ENCODE peak calls at places on chromosomes 11 and 22, in nine cellular contexts. G is A549, Q is IMR-90, V is PC-9, S is AG09309, E is heart right ventricle, J is cardiac fibroblast, W is A673, C is GM06990. A is an unnamed sample.

GRCh38 chr11:35868491-35868890 is 75.4 kb upstream of the LDLRAD3 start:
- DNase-seq in G (no peak), Q (no peak), V (no peak), S (no peak), E (no peak), J (no peak), W (no peak), C (no peak), A (no peak)

GRCh38 chr11:10323793-10324170 is 18.9 kb downstream of the ADM start:
- DNase-seq in G (no peak), Q (peak), V (no peak), S (no peak), E (no peak), J (peak), W (no peak), C (no peak), A (no peak)

GRCh38 chr11:34957606-34958005 is 41.2 kb downstream of the PDHX start:
- DNase-seq in G (no peak), Q (no peak), V (no peak), S (no peak), E (no peak), J (no peak), W (no peak), C (no peak), A (no peak)

GRCh38 chr11:83159901-83160865 is 3.3 kb downstream of the PCF11 start:
- DNase-seq in G (no peak), Q (peak), V (peak), S (no peak), E (no peak), J (peak), W (peak), C (no peak), A (peak)

GRCh38 chr22:35627267-35628041 is 10.3 kb upstream of the MB start:
- DNase-seq in G (peak), Q (peak), V (peak), S (peak), E (peak), J (peak), W (peak), C (peak), A (peak)

GRCh38 chr11:134761361-134761760 is 349.3 kb upstream of the B3GAT1 start:
- DNase-seq in G (no peak), Q (no peak), V (no peak), S (no peak), E (no peak), J (no peak), W (no peak), C (no peak), A (no peak)

GRCh38 chr11:67267188-67268035 is 1.1 kb downstream of the GRK2 start:
- DNase-seq in G (no peak), Q (no peak), V (peak), S (no peak), E (peak), J (no peak), W (no peak), C (no peak), A (no peak)

GRCh38 chr11:72113170-72113808 is 794 bp upstream of the ANAPC15 start:
- DNase-seq in G (no peak), Q (peak), V (no peak), S (no peak), E (no peak), J (peak), W (no peak), C (no peak), A (peak)

GRCh38 chr22:46909237-46910030 is 147.0 kb downstream of the TBC1D22A start:
- DNase-seq in G (no peak), Q (no peak), V (no peak), S (no peak), E (no peak), J (no peak), W (no peak), C (no peak), A (no peak)

GRCh38 chr11:68412593-68413475 is 47.7 kb upstream of the PPP6R3 start:
- DNase-seq in G (no peak), Q (peak), V (no peak), S (peak), E (no peak), J (peak), W (no peak), C (peak), A (no peak)

GRCh38 chr22:21652010-21652546 is 10.0 kb downstream of the SDF2L1 start:
- DNase-seq in G (peak), Q (peak), V (peak), S (no peak), E (peak), J (peak), W (peak), C (peak), A (peak)

GRCh38 chr22:21700822-21701221 is 34.8 kb downstream of the YPEL1 start:
- DNase-seq in G (no peak), Q (no peak), V (no peak), S (no peak), E (no peak), J (no peak), W (no peak), C (no peak), A (no peak)

GRCh38 chr11:61134801-61135257 is 26.4 kb downstream of the VPS37C start:
- DNase-seq in G (no peak), Q (no peak), V (no peak), S (no peak), E (peak), J (no peak), W (no peak), C (no peak), A (no peak)

GRCh38 chr11:73797457-73797856 is 9.8 kb downstream of the MRPL48 start:
- DNase-seq in G (no peak), Q (no peak), V (no peak), S (no peak), E (no peak), J (no peak), W (no peak), C (no peak), A (no peak)

GRCh38 chr11:69000391-69000790 is 12.7 kb downstream of the MRGPRF start:
- DNase-seq in G (no peak), Q (no peak), V (no peak), S (no peak), E (no peak), J (no peak), W (no peak), C (no peak), A (no peak)

GRCh38 chr11:74849525-74850391 is 99.1 kb downstream of the XRRA1 start:
- DNase-seq in G (no peak), Q (peak), V (no peak), S (no peak), E (no peak), J (peak), W (no peak), C (no peak), A (peak)

GRCh38 chr22:43891360-43892182 is at the start of gene PNPLA5:
- DNase-seq in G (no peak), Q (peak), V (no peak), S (no peak), E (no peak), J (no peak), W (no peak), C (no peak), A (no peak)

GRCh38 chr11:9459573-9460321 is 1.1 kb upstream of the ZNF143 start:
- DNase-seq in G (peak), Q (peak), V (no peak), S (peak), E (no peak), J (peak), W (peak), C (peak), A (peak)

GRCh38 chr11:124920870-124921609 is 2.0 kb downstream of the HEPN1 start:
- DNase-seq in G (peak), Q (peak), V (no peak), S (no peak), E (peak), J (peak), W (peak), C (peak), A (peak)

GRCh38 chr11:16630651-16631050 is 107.8 kb upstream of the C11orf58 start:
- DNase-seq in G (no peak), Q (no peak), V (no peak), S (no peak), E (no peak), J (no peak), W (no peak), C (no peak), A (no peak)

DNA sequence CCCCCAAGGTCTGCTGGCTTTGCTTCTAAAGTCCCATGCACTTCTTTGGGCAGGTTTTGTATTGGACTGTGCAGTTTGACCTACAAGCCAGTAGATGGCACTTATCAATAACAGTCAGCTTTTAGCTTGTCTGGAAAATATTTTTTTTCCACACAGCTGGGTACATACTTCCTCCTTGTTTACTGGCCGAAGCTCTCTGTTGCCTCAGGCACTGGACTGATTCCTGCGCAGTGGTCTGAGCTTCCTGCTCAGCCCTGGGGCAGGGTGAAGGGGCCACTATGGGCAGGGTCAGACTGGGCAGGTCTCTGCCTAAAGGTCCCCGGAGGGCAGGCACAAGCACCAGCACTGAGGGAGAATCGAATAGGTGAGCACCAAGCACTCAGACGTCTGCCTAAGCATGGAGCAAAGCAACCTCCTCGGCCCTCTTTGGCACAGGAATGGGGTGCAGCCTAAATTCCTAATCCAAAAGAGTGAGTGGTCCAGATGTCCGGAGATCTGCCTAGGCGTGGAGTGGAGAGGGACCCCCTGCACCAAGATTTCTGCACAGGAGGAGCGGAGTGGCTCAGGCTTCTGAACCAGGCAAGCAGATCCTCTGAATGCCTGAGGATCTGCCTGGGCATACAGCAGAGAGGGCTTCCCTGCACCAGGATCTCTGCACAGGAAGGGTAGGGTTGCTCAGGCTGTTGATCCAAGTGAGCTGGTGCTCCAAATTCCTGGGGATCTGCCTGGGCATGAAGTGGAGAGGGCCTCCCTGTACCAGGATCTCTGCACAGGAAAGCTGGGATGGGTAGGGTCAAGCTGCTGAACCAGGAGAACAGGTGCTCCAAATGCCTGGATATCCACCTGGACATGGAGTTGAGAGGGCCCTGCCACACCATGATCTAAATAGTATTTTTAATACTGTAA is 105.9 kb upstream of the C11orf58 start:
- DNase-seq in G (no peak), Q (peak), V (peak), S (no peak), E (no peak), J (peak), W (peak), C (no peak), A (peak)
- TF ChIP-seq CTCF in G (peak), Q (peak), V (peak), S (no peak), E (peak), J (peak), W (peak), C (peak), A (peak)

GRCh38 chr22:19942071-19942885 is 660 bp upstream of the TXNRD2 start:
- DNase-seq in G (peak), Q (peak), V (no peak), S (peak), E (no peak), J (peak), W (peak), C (no peak), A (no peak)
- H3K4me3 ChIP-seq in G (peak), Q (peak), V (peak), S (peak), E (peak), J (peak), W (peak), C (peak), A (peak)

DNA sequence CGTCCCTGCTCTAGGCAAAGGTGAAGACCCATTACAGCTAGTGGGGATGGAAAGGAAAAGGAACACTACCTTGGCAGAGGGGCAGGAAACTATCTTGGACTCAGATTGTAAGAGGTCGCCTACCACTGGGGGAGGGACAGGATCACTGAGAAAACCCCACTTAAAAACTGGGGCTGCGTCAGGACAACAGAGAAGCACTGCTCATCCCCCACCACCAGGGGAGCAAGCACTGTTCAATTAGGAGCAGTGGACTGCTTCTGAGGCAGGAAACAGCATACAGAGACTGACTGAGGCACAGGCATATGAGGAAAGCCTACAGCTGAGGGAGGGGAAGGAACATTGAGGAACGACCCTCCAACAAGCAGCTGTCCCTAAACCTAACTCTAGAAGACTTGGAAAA is 20.8 kb upstream of the DLAT start:
- DNase-seq in G (peak), Q (no peak), V (no peak), S (no peak), E (no peak), J (no peak), W (peak), C (no peak), A (no peak)
- TF ChIP-seq CTCF in G (no peak), Q (peak), V (peak), S (peak), E (peak), J (peak), W (peak), C (peak), A (peak)

GRCh38 chr11:117734596-117734995 is 62.4 kb downstream of the DSCAML1 start:
- DNase-seq in G (no peak), Q (no peak), V (no peak), S (no peak), E (no peak), J (no peak), W (peak), C (no peak), A (no peak)

GRCh38 chr11:117735350-117735977 is 61.6 kb downstream of the DSCAML1 start:
- DNase-seq in G (no peak), Q (no peak), V (no peak), S (no peak), E (no peak), J (no peak), W (no peak), C (no peak), A (no peak)

GRCh38 chr11:117743121-117743815 is 53.7 kb downstream of the DSCAML1 start:
- DNase-seq in G (no peak), Q (no peak), V (no peak), S (no peak), E (no peak), J (no peak), W (no peak), C (no peak), A (peak)

GRCh38 chr11:117733311-117733710 is 63.7 kb downstream of the DSCAML1 start:
- DNase-seq in G (no peak), Q (no peak), V (no peak), S (no peak), E (no peak), J (no peak), W (no peak), C (no peak), A (no peak)

DNA sequence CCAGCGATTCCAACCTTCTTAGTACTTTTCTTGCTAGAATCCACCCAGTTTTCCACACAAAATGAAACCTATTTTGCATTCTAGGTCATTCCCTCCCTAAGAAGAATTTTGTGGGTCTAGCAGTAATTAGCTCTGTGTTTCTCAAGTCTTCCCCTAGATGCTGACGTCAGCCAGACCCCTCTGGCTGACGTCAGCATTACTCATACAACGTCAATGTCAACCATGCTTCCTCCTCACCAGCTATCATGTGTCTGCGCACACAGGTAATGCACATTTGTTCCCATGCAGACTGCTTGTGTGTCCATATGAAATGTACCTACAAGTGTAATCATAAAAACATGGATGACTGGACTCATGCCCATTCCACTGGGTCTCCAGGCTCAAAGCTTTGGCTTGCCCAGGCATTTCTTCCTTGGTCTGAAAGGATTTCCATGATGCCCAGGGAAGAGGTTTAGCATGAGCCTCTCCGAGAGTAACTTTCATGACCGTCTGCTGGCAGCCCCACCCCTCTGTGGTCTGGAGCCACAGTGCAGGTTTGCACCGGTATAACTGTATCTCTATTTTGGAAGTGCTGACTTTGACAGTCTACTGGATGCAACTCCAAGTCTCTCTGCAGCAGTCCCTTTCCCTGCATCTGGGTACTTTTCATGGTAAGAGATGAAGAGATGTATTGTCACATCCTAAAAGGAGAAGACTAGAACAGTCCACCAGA is 58.6 kb downstream of the DSCAML1 start:
- DNase-seq in G (no peak), Q (peak), V (no peak), S (no peak), E (no peak), J (no peak), W (no peak), C (no peak), A (no peak)
- H3K4me3 ChIP-seq in G (no peak), Q (no peak), V (no peak), S (no peak), E (no peak), J (no peak), W (no peak), C (no peak), A (no peak)

GRCh38 chr11:58618215-58618614 is 4.2 kb upstream of the CNTF start:
- DNase-seq in G (no peak), Q (no peak), V (no peak), S (no peak), E (no peak), J (no peak), W (peak), C (no peak), A (no peak)
- TF ChIP-seq CTCF in G (no peak), Q (peak), V (no peak), S (no peak), E (peak), J (peak), W (peak), C (peak), A (no peak)

DNA sequence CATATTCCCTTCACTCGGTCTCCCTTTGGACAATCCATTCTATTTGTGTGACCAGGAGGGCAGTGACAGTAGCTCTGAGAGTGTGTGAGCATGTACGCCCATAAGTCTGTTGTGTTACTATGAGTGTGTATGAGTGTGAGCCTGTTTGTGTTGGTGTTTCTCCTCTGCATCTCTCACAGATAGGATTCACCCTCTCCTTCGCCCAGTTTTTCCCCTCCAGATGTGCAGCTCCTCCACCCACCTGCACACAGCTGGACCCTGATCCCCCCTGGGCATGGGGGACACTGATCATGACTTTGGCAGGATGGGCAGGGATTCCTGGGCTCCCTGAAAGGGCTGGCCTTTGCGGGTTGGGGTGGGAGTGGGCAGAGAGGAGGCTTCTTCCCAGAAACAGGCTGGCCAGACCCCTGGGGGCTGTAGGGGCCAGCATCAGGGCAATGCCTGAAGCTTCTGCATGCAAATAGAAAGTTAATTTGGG is 14.5 kb downstream of the PHLDB1 start:
- DNase-seq in G (no peak), Q (no peak), V (no peak), S (no peak), E (no peak), J (no peak), W (no peak), C (no peak), A (no peak)
- H3K4me3 ChIP-seq in G (no peak), Q (peak), V (peak), S (peak), E (peak), J (peak), W (peak), C (no peak), A (peak)

GRCh38 chr11:12016246-12016645 is 7.8 kb upstream of the DKK3 start:
- DNase-seq in G (no peak), Q (no peak), V (no peak), S (no peak), E (no peak), J (no peak), W (no peak), C (no peak), A (no peak)
- TF ChIP-seq CTCF in G (no peak), Q (no peak), V (no peak), S (peak), E (no peak), J (no peak), W (no peak), C (no peak), A (no peak)

GRCh38 chr22:19753996-19754700 is 6.4 kb upstream of the TBX1 start:
- DNase-seq in G (no peak), Q (no peak), V (no peak), S (no peak), E (no peak), J (no peak), W (no peak), C (no peak), A (no peak)

GRCh38 chr22:19756288-19757128 is 4.1 kb upstream of the TBX1 start:
- DNase-seq in G (peak), Q (no peak), V (peak), S (no peak), E (peak), J (peak), W (peak), C (peak), A (peak)

GRCh38 chr22:19755722-19756287 is 4.8 kb upstream of the TBX1 start:
- DNase-seq in G (no peak), Q (no peak), V (no peak), S (no peak), E (no peak), J (no peak), W (no peak), C (no peak), A (no peak)

GRCh38 chr22:19754701-19755144 is 5.9 kb upstream of the TBX1 start:
- DNase-seq in G (no peak), Q (no peak), V (no peak), S (no peak), E (no peak), J (no peak), W (no peak), C (no peak), A (no peak)

GRCh38 chr22:19755145-19755710 is 5.3 kb upstream of the TBX1 start:
- DNase-seq in G (no peak), Q (no peak), V (no peak), S (no peak), E (no peak), J (no peak), W (no peak), C (no peak), A (no peak)
- H3K4me3 ChIP-seq in G (no peak), Q (no peak), V (no peak), S (no peak), E (no peak), J (no peak), W (no peak), C (no peak), A (no peak)

A was measured in bronchial epithelial cell.